ENCODE peak calls at places on chromosomes 16 and 17, in seven cellular contexts. V is activated B cell treated with CpG ODN at 0.5 μM for 24 hours; M is fibroblast of mammary gland; F is GM03348; Q is pons; X is HT1080; B is stimulated activated CD8-positive, alpha-beta memory T cell treated with anti-CD3 and anti-CD28 coated beads, Interleukin-12 subunit alpha, Interleukin-12 subunit beta, amount 100 ng/mL, for 1 hour. I is an unnamed sample.

GRCh38 chr16:67184453-67185002 is 765 bp upstream of the MATCAP1 start:
- DNase-seq in V (no peak), M (no peak), F (no peak), Q (no peak), X (no peak), B (no peak), I (no peak)

GRCh38 chr16:23595246-23595950 is 718 bp downstream of the NDUFAB1 start:
- DNase-seq in V (no peak), M (peak), F (peak), Q (peak), X (no peak), B (no peak), I (no peak)

GRCh38 chr17:6413073-6413472 is 21.8 kb downstream of the AIPL1 start:
- DNase-seq in V (no peak), M (peak), F (peak), Q (peak), X (peak), B (no peak), I (no peak)

GRCh38 chr16:55701442-55702319 is 45.9 kb downstream of the SLC6A2 start:
- DNase-seq in V (no peak), M (peak), F (peak), Q (peak), X (peak), B (no peak), I (peak)

GRCh38 chr17:83079340-83079747 is at the start of gene METRNL:
- DNase-seq in V (peak), M (peak), F (peak), Q (peak), X (no peak), B (peak), I (peak)

GRCh38 chr16:84665843-84666242 is 17.5 kb downstream of the KLHL36 start:
- DNase-seq in V (no peak), M (no peak), F (no peak), Q (no peak), X (no peak), B (no peak), I (no peak)

GRCh38 chr16:69880640-69881133 is 70.4 kb upstream of the CLEC18A start:
- DNase-seq in V (no peak), M (peak), F (peak), Q (peak), X (no peak), B (no peak), I (no peak)

GRCh38 chr16:71904239-71904638 is 8.9 kb downstream of the IST1 start:
- DNase-seq in V (no peak), M (no peak), F (no peak), Q (no peak), X (no peak), B (no peak), I (no peak)

GRCh38 chr17:32693135-32693897 is 183.6 kb downstream of the MYO1D start:
- DNase-seq in V (no peak), M (no peak), F (no peak), Q (no peak), X (no peak), B (no peak), I (no peak)

GRCh38 chr17:1431631-1432104 is 24.4 kb downstream of the CRK start:
- DNase-seq in V (no peak), M (no peak), F (no peak), Q (no peak), X (no peak), B (no peak), I (no peak)

GRCh38 chr17:80243526-80244433 is 16.9 kb upstream of the RNF213 start:
- DNase-seq in V (no peak), M (no peak), F (no peak), Q (no peak), X (no peak), B (no peak), I (no peak)

GRCh38 chr17:319266-319665 is 33.3 kb downstream of the RPH3AL start:
- DNase-seq in V (no peak), M (no peak), F (no peak), Q (no peak), X (no peak), B (no peak), I (no peak)

GRCh38 chr17:4463818-4464501 is 30.2 kb downstream of the SPNS3 start:
- DNase-seq in V (no peak), M (no peak), F (no peak), Q (peak), X (no peak), B (no peak), I (no peak)

GRCh38 chr16:77610496-77610895 is 111.8 kb upstream of the NUDT7 start:
- DNase-seq in V (no peak), M (peak), F (no peak), Q (no peak), X (no peak), B (no peak), I (no peak)

GRCh38 chr17:82011617-82012481 is 10.8 kb downstream of the CENPX start:
- DNase-seq in V (no peak), M (no peak), F (no peak), Q (no peak), X (no peak), B (no peak), I (no peak)

GRCh38 chr17:61385091-61385868 is 14.4 kb upstream of the TBX2 start:
- DNase-seq in V (no peak), M (no peak), F (no peak), Q (no peak), X (no peak), B (no peak), I (no peak)